ENCODE peak calls at places on chromosomes 3 and 15, in nine cellular contexts. One of them, this sample, is unnamed. For H3K36me3, the result is how much of the 10 kb centered on the place peaks cover.

GRCh38 chr15:63833246-63833696 is 477 bp downstream of the HERC1 start:
- DNase-seq in sigmoid colon: peak
- DNase-seq in transverse colon: peak
- DNase-seq in ovary: peak
- DNase-seq in SK-N-SH: peak
- DNase-seq in HepG2: no peak
- DNase-seq in stomach: peak
- DNase-seq in tibial nerve: no peak
- DNase-seq in esophagus muscularis mucosa: no peak
- DNase-seq in this sample: peak

GRCh38 chr3:128226794-128227399 is 73.6 kb downstream of the EEFSEC start:
- DNase-seq in sigmoid colon: no peak
- DNase-seq in transverse colon: no peak
- DNase-seq in ovary: no peak
- DNase-seq in SK-N-SH: peak
- DNase-seq in HepG2: peak
- DNase-seq in stomach: no peak
- DNase-seq in tibial nerve: no peak
- DNase-seq in esophagus muscularis mucosa: no peak
- DNase-seq in this sample: peak

GRCh38 chr3:125602752-125603649 is 7.7 kb upstream of the OSBPL11 start:
- DNase-seq in sigmoid colon: no peak
- DNase-seq in transverse colon: no peak
- DNase-seq in ovary: no peak
- DNase-seq in SK-N-SH: no peak
- DNase-seq in HepG2: no peak
- DNase-seq in stomach: no peak
- DNase-seq in tibial nerve: no peak
- DNase-seq in esophagus muscularis mucosa: no peak
- DNase-seq in this sample: no peak

GRCh38 chr15:82159922-82160321 is 102.6 kb downstream of the EFL1 start:
- DNase-seq in sigmoid colon: no peak
- DNase-seq in transverse colon: no peak
- DNase-seq in ovary: no peak
- DNase-seq in SK-N-SH: no peak
- DNase-seq in HepG2: no peak
- DNase-seq in stomach: no peak
- DNase-seq in tibial nerve: no peak
- DNase-seq in esophagus muscularis mucosa: no peak
- DNase-seq in this sample: no peak

GRCh38 chr15:87949934-87950298 is 306.6 kb downstream of the NTRK3 start:
- DNase-seq in sigmoid colon: no peak
- DNase-seq in transverse colon: no peak
- DNase-seq in ovary: no peak
- DNase-seq in SK-N-SH: no peak
- DNase-seq in HepG2: no peak
- DNase-seq in stomach: no peak
- DNase-seq in tibial nerve: peak
- DNase-seq in esophagus muscularis mucosa: no peak
- DNase-seq in this sample: no peak

GRCh38 chr3:148950806-148951205 is 40.5 kb upstream of the GYG1 start:
- DNase-seq in sigmoid colon: no peak
- DNase-seq in transverse colon: no peak
- DNase-seq in ovary: no peak
- DNase-seq in SK-N-SH: no peak
- DNase-seq in HepG2: peak
- DNase-seq in stomach: no peak
- DNase-seq in tibial nerve: no peak
- DNase-seq in esophagus muscularis mucosa: no peak
- DNase-seq in this sample: no peak

GRCh38 chr15:80818996-80819395 is 39.8 kb downstream of the CEMIP start:
- DNase-seq in sigmoid colon: no peak
- DNase-seq in transverse colon: no peak
- DNase-seq in ovary: no peak
- DNase-seq in SK-N-SH: no peak
- DNase-seq in HepG2: no peak
- DNase-seq in stomach: no peak
- DNase-seq in tibial nerve: no peak
- DNase-seq in esophagus muscularis mucosa: no peak
- DNase-seq in this sample: no peak

GRCh38 chr3:11567516-11568467 is 75.9 kb downstream of the VGLL4 start:
- DNase-seq in sigmoid colon: no peak
- DNase-seq in transverse colon: no peak
- DNase-seq in ovary: peak
- DNase-seq in SK-N-SH: no peak
- DNase-seq in HepG2: no peak
- DNase-seq in stomach: no peak
- DNase-seq in tibial nerve: no peak
- DNase-seq in esophagus muscularis mucosa: no peak
- DNase-seq in this sample: no peak

GRCh38 chr15:23422099-23422945 is 24.7 kb downstream of the GOLGA6L2 start:
- DNase-seq in sigmoid colon: peak
- DNase-seq in transverse colon: no peak
- DNase-seq in ovary: no peak
- DNase-seq in SK-N-SH: no peak
- DNase-seq in HepG2: no peak
- DNase-seq in stomach: no peak
- DNase-seq in tibial nerve: no peak
- DNase-seq in esophagus muscularis mucosa: no peak
- DNase-seq in this sample: no peak

DNA sequence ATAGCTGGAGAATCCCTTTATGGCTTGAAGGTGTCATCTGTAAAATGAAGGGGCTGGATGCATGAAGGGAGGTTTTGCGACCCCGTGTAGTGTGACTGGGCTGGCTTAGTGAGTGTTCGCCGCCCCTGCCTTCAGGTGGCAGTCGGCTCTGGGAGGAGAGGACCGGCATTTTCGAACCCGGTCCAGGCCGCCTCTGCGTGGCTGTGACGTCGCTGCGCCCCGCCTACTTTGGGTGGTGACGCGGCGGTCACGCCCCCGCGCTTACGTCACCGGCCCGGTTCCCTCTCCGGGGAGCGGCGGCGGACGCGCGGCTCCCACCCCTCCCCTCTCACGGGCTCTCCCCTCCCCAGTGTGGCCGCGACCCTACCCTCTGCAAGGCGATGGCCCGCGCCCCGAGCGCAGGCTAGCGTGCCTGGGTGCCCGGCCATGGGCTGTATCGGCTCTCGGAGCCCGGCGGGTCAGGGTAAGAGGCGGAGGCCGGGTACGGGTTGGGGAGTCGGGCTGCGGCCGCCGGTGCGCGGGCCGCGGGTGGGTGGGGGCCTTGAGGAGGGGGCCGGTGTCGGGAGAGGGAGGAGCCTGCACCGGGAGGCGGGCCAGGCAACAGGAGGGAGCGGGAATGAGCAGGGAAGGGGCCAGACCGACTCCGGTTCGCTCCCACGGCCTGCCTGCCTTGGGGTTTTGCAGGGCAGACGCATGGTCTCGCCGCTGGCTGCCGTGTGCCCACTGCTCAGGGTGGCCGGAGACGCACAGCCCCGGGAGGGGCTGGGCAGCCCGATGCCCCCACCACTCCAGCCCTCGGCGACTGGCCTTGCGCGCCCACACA is 1.5 kb upstream of the FAM131A start:
- DNase-seq in sigmoid colon: peak
- DNase-seq in transverse colon: peak
- DNase-seq in ovary: peak
- DNase-seq in SK-N-SH: peak
- DNase-seq in HepG2: peak
- DNase-seq in stomach: peak
- DNase-seq in tibial nerve: peak
- DNase-seq in esophagus muscularis mucosa: peak
- DNase-seq in this sample: peak
- H3K27ac ChIP-seq in sigmoid colon: peak
- H3K27ac ChIP-seq in transverse colon: peak
- H3K27ac ChIP-seq in ovary: peak
- H3K27ac ChIP-seq in SK-N-SH: peak
- H3K27ac ChIP-seq in HepG2: peak
- H3K27ac ChIP-seq in stomach: peak
- H3K27ac ChIP-seq in tibial nerve: peak
- H3K27ac ChIP-seq in esophagus muscularis mucosa: peak
- H3K27ac ChIP-seq in this sample: peak

GRCh38 chr3:134464693-134465385 is 20.9 kb downstream of the ANAPC13 start:
- DNase-seq in sigmoid colon: no peak
- DNase-seq in transverse colon: no peak
- DNase-seq in ovary: peak
- DNase-seq in SK-N-SH: no peak
- DNase-seq in HepG2: no peak
- DNase-seq in stomach: no peak
- DNase-seq in tibial nerve: no peak
- DNase-seq in esophagus muscularis mucosa: no peak
- DNase-seq in this sample: no peak

GRCh38 chr3:134462236-134463059 is 23.3 kb downstream of the ANAPC13 start:
- DNase-seq in sigmoid colon: no peak
- DNase-seq in transverse colon: no peak
- DNase-seq in ovary: no peak
- DNase-seq in SK-N-SH: no peak
- DNase-seq in HepG2: no peak
- DNase-seq in stomach: no peak
- DNase-seq in tibial nerve: no peak
- DNase-seq in esophagus muscularis mucosa: peak
- DNase-seq in this sample: no peak

GRCh38 chr3:134466366-134466765 is 19.4 kb downstream of the ANAPC13 start:
- DNase-seq in sigmoid colon: no peak
- DNase-seq in transverse colon: no peak
- DNase-seq in ovary: no peak
- DNase-seq in SK-N-SH: no peak
- DNase-seq in HepG2: no peak
- DNase-seq in stomach: no peak
- DNase-seq in tibial nerve: no peak
- DNase-seq in esophagus muscularis mucosa: no peak
- DNase-seq in this sample: no peak

GRCh38 chr3:134460965-134461364 is 24.8 kb downstream of the ANAPC13 start:
- DNase-seq in sigmoid colon: no peak
- DNase-seq in transverse colon: no peak
- DNase-seq in ovary: no peak
- DNase-seq in SK-N-SH: no peak
- DNase-seq in HepG2: no peak
- DNase-seq in stomach: no peak
- DNase-seq in tibial nerve: no peak
- DNase-seq in esophagus muscularis mucosa: peak
- DNase-seq in this sample: no peak

DNA sequence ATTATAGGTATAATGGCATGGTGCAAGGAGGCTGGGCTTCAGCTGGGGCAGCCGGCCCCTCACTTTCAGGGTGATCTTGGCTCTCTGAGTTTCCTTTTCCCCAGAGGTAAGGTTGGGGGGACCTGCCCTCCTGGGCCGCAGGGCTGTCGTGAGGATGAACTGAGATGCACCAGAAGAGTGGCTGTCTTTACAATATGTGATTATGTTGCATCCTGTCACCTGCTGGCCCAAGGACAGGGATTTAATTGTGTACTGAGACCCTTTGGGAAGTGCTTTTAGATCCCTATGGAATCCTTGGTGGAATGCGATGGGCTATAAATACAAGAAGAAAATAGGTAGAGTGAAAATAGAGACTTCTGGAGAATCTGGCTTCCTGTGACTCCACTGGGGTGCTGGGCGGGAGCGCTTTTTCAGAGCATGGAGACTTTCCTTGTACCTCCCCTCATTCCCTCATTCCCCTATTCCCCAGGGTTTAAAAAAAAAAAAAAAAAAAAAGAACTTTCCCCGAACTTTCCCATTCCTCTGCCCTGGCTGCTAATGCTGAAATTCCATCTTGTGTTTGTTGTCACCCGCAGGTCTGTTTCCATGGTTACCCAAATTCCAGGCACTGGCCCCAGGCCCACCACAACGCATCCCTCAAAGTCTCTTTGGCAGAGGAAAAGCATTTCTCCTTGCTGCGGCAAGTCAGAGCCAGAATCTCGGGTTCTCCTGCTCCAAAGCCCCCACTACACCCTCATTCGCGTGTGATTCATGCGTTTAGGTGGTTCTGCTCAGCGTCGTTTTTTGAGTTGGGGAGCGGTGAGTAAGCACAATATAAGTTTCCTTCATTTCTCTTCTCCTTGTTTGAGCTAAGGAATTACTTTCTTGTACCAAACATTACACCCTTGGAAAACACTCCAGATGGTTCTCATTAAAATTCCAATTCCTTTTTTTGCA is 21.8 kb downstream of the ANAPC13 start:
- DNase-seq in sigmoid colon: peak
- DNase-seq in transverse colon: peak
- DNase-seq in ovary: peak
- DNase-seq in SK-N-SH: peak
- DNase-seq in HepG2: no peak
- DNase-seq in stomach: no peak
- DNase-seq in tibial nerve: peak
- DNase-seq in esophagus muscularis mucosa: peak
- DNase-seq in this sample: no peak
- TF ChIP-seq EP300 in sigmoid colon: no peak
- TF ChIP-seq EP300 in transverse colon: no peak
- TF ChIP-seq EP300 in ovary: peak
- TF ChIP-seq EP300 in SK-N-SH: peak
- TF ChIP-seq EP300 in HepG2: no peak
- TF ChIP-seq EP300 in stomach: no peak
- TF ChIP-seq EP300 in tibial nerve: peak
- TF ChIP-seq EP300 in esophagus muscularis mucosa: no peak
- TF ChIP-seq EP300 in this sample: no peak

GRCh38 chr3:186400677-186401076 is 38.6 kb upstream of the DGKG start:
- DNase-seq in sigmoid colon: no peak
- DNase-seq in transverse colon: no peak
- DNase-seq in ovary: no peak
- DNase-seq in SK-N-SH: no peak
- DNase-seq in HepG2: no peak
- DNase-seq in stomach: no peak
- DNase-seq in tibial nerve: no peak
- DNase-seq in esophagus muscularis mucosa: no peak
- DNase-seq in this sample: no peak
- H3K36me3 ChIP-seq in sigmoid colon: under half
- H3K36me3 ChIP-seq in transverse colon: under half
- H3K36me3 ChIP-seq in ovary: under half
- H3K36me3 ChIP-seq in SK-N-SH: under half
- H3K36me3 ChIP-seq in HepG2: under half
- H3K36me3 ChIP-seq in stomach: under half
- H3K36me3 ChIP-seq in tibial nerve: under half
- H3K36me3 ChIP-seq in esophagus muscularis mucosa: under half
- H3K36me3 ChIP-seq in this sample: under half

GRCh38 chr3:105999856-106000255 is 131.0 kb upstream of the CBLB start:
- DNase-seq in sigmoid colon: no peak
- DNase-seq in transverse colon: no peak
- DNase-seq in ovary: no peak
- DNase-seq in SK-N-SH: no peak
- DNase-seq in HepG2: no peak
- DNase-seq in stomach: no peak
- DNase-seq in tibial nerve: no peak
- DNase-seq in esophagus muscularis mucosa: no peak
- DNase-seq in this sample: no peak
- H3K27ac ChIP-seq in sigmoid colon: no peak
- H3K27ac ChIP-seq in transverse colon: no peak
- H3K27ac ChIP-seq in ovary: no peak
- H3K27ac ChIP-seq in SK-N-SH: no peak
- H3K27ac ChIP-seq in HepG2: no peak
- H3K27ac ChIP-seq in stomach: no peak
- H3K27ac ChIP-seq in tibial nerve: no peak
- H3K27ac ChIP-seq in esophagus muscularis mucosa: no peak
- H3K27ac ChIP-seq in this sample: no peak